ENCODE peak calls at places on chromosomes 5 and 9, in four cellular contexts. B is transverse colon, W is AG04449, D is K562. E is an unnamed sample.

GRCh38 chr5:166188482-166188881 is 2103.0 kb upstream of the WWC1 start:
- DNase-seq in D (no peak), B (no peak), W (no peak), E (no peak)

GRCh38 chr9:38281917-38282316 is 110.6 kb upstream of the ALDH1B1 start:
- DNase-seq in D (no peak), B (no peak), W (no peak), E (peak)

GRCh38 chr5:53434566-53434965 is 45.9 kb upstream of the FST start:
- DNase-seq in D (no peak), B (no peak), W (no peak), E (no peak)

GRCh38 chr9:75910716-75911115 is 20.2 kb downstream of the PCSK5 start:
- DNase-seq in B (no peak), W (no peak), D (no peak), E (no peak)

GRCh38 chr5:31196309-31196708 is 2.8 kb downstream of the CDH6 start:
- DNase-seq in W (no peak), B (no peak), D (no peak), E (no peak)

GRCh38 chr5:132651838-132652476 is 6.0 kb upstream of the IL13 start:
- DNase-seq in D (peak), W (no peak), B (no peak), E (peak)

GRCh38 chr5:34598177-34598794 is 57.8 kb upstream of the RAI14 start:
- DNase-seq in D (no peak), W (peak), B (no peak), E (no peak)

GRCh38 chr5:8907168-8907868 is 638.6 kb downstream of the SEMA5A start:
- DNase-seq in W (peak), B (no peak), D (no peak), E (no peak)

GRCh38 chr5:126023894-126024575 is 399.2 kb upstream of the GRAMD2B start:
- DNase-seq in B (no peak), D (no peak), W (no peak), E (no peak)

GRCh38 chr9:127396808-127397721 is at the start of gene SLC2A8:
- DNase-seq in W (peak), B (peak), D (peak), E (peak)

GRCh38 chr5:137304227-137304874 is 194.8 kb downstream of the SPOCK1 start:
- DNase-seq in W (no peak), B (peak), D (no peak), E (peak)

GRCh38 chr5:45042283-45042682 is 233.5 kb downstream of the MRPS30 start:
- DNase-seq in D (no peak), W (no peak), B (no peak), E (no peak)

GRCh38 chr9:75993434-75993833 is 103.0 kb downstream of the PCSK5 start:
- DNase-seq in B (no peak), D (no peak), W (no peak), E (no peak)

GRCh38 chr9:120868339-120868675 is 8.7 kb downstream of the PHF19 start:
- DNase-seq in W (peak), D (no peak), B (no peak), E (no peak)

DNA sequence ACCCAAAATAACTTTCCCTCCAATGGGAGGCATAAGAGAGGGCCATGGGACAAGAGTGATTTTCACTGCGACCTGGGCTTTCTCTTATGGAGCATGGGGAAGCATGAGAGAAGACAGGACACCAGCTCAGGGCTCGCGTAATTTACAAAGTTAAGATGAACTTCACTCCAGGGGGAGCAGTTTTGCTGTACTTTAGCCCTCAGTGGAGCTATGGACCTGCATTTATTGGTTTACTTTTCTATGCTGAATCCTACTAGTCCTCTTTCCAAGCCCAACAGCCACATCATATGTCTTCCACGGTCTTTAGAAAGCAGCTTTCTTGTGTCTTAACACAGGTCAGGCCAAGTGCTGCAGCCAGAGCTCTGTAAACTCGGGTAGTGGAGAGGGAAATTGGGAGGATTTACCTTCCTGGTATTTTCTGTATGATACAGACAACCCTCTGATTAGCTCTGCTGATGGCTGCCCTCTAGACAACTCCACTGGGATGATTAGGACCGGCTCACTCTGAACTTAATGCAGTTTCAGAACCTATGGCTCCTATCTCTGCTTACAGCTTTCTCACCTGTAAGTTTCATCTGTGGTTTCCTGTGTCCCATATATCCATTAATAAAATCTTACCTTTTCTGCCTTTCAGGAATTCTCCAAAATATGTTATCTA is 581.0 kb upstream of the RORB start:
- DNase-seq in B (no peak), D (no peak), W (no peak), E (no peak)
- TF ChIP-seq CTCF in B (no peak), D (peak), W (no peak), E (peak)

DNA sequence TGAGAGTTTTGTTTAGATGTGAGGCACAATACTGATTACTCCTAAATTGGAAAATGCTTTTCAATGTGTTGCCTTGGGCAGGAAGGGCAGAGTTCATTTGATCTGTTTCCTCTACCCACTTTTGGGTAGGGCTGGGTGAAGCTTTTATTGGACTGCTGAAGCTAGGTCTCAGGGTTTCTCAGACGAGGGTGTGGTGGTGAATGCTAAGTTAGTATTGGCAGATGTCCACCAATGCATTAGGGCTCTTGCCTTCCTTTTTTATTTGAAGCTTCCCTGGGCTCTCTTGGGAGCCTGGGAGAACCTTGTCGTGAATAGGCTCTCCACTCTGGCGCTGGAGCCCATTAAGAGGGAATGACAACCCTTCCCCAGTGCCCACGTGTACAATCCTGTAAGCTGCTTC is 23.1 kb downstream of the SPTAN1 start:
- DNase-seq in B (peak), W (no peak), D (no peak), E (no peak)
- TF ChIP-seq CTCF in B (no peak), W (no peak), D (no peak), E (no peak)

DNA sequence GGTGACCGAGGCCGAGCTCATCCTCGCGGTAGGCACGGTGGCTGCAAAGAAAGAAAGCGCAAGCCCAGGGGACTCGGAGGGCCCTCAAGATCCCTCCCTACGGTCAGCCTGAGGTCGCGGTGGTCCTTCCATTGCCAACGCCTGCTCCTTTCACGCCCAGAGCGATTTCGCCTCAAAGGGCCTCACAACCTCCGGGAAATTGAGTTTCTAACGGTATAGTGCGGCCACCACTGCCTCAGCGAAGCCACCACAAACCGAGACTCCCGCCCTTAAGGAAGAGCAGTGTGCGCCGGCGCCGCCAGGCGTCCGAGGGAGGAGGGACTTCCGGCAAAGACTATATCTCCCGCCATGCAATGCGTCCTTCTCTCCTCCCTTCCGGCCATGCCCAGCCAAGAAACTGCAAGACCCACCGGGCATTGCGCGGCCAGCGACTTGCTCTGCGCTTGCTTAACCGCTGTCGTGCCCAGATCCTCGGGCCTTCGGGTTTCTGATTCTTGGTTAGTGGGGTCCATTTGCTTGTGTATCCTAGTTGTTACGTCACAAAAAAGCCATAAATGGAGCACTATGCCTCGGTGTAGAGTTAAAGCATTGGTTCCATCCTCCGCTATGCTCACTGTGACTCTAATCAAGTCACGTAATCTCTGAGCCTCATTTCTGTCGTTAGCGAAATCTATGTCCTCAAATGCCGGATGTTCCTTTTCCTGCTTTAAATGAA is at the start of gene HAUS6:
- DNase-seq in B (peak), W (peak), D (peak), E (peak)
- TF ChIP-seq CTCF in B (peak), W (peak), D (peak), E (peak)

GRCh38 chr5:143402464-143403356 is 776 bp downstream of the NR3C1 start:
- DNase-seq in B (peak), D (peak), W (no peak), E (peak)

GRCh38 chr5:143405063-143405746 is 1.7 kb upstream of the NR3C1 start:
- DNase-seq in W (peak), D (peak), B (peak), E (peak)

GRCh38 chr5:143403357-143403606 is 204 bp downstream of the NR3C1 start:
- DNase-seq in D (peak), W (no peak), B (no peak), E (no peak)

GRCh38 chr5:143404416-143405062 is 1.1 kb upstream of the NR3C1 start:
- DNase-seq in D (peak), B (peak), W (peak), E (no peak)

DNA sequence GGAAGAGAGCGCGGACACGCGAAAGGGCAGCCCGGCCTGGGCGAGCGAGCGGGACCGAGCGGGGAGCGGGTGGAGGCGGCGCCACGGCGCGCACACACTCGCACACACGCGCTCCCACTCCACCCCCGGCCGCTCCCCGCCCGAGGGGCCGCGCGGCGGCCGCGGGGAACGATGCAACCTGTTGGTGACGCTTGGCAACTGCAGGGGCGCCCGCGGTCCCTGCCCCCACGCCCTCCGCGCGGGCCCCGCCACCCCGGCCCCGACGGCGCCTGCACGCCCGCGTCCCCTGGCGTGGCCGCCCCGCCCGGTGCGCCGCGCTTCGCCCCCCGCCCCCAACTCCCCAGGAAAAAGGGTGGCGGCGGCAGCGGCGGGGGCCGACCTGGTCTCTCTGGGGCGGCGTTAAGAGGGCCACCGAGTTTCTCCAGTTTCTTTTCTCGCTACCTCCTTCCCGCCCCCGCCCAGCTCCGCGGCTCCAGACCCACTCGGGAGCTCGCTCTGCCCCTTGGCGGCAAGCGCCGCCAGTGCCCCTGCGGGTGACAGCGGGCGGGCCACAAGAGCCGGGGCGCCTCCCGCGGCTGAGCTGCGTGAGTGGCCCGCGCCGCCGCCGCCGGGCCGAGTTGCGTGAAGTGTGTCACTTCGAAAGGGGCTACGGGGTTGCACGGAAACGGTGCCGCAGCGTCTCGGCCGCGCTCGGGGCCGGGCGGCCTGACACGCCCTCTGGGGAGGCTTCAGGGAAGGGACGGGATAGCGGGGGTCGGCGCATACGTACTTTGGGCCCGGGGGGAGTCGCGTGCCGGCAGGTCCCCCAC is at the start of gene NR3C1:
- DNase-seq in B (peak), D (peak), W (no peak), E (peak)
- TF ChIP-seq CTCF in B (no peak), D (peak), W (peak), E (peak)

DNA sequence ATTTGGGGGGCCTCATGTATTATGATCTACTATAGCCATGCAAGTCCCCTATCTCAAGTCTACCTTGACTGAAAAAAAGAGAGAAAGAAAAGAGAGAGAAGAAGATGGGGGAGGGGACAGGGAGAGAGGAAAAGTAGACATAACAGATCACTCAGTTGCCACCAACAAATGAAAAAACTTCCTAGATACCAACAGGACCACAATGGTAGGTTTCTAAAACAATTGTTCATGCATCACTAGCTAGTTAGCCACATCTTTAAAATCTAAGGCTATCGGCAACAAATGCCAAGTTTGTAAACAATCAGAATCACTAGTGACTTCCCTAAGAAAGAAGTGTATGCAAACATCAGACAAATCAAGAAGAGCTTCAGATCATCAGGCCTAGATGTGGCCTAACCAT is 328.2 kb downstream of the BNC2 start:
- DNase-seq in D (no peak), W (no peak), B (no peak), E (no peak)
- TF ChIP-seq CTCF in D (no peak), W (no peak), B (no peak), E (no peak)

GRCh38 chr5:41637424-41637823 is 127.0 kb upstream of the PLCXD3 start:
- DNase-seq in B (no peak), D (no peak), W (no peak), E (no peak)

GRCh38 chr5:41638685-41639084 is 128.3 kb upstream of the PLCXD3 start:
- DNase-seq in D (no peak), B (no peak), W (no peak), E (no peak)

GRCh38 chr5:41637869-41638268 is 127.5 kb upstream of the PLCXD3 start:
- DNase-seq in B (no peak), D (no peak), W (no peak), E (no peak)

GRCh38 chr5:41636605-41637004 is 126.2 kb upstream of the PLCXD3 start:
- DNase-seq in B (no peak), D (peak), W (no peak), E (no peak)

DNA sequence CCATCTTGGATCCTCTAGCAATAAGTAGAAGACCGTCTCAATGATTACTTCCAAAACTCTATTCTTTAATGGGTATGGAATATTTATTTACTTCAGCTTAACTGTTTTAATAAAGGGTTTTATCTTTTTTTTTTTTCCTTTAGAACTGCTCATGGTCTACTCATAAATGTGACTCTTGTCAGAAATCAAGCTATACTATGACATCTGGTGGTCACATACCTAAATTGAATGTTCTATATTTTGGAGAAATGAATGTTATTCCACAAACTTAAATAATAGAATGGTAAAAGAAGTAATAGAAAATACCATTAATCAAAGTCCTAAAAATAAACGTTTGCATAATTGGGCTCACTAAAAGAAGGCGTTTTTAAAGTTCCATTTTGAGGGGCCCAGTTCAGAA is 131.2 kb upstream of the PLCXD3 start:
- DNase-seq in B (no peak), D (no peak), W (no peak), E (no peak)
- TF ChIP-seq CTCF in B (no peak), D (no peak), W (no peak), E (no peak)